ENCODE peak calls at places on chromosomes 5 and 9, in five cellular contexts. One of them, this sample, is unnamed.

GRCh38 chr5:73365301-73365853 is 83.2 kb downstream of the FOXD1 start:
- DNase-seq in HuH-7: no peak
- DNase-seq in D341Med: no peak
- DNase-seq in effector memory CD8-positive, alpha-beta T cell: no peak
- DNase-seq in stimulated activated CD4-positive, alpha-beta T cell treated with anti-CD3 and anti-CD28 coated beads, TNF-alpha, amount 100 ng/mL, for 4 hours: no peak
- DNase-seq in this sample: no peak

GRCh38 chr9:116285320-116285719 is 131.7 kb downstream of the PAPPA start:
- DNase-seq in HuH-7: peak; percentile 22
- DNase-seq in D341Med: no peak
- DNase-seq in effector memory CD8-positive, alpha-beta T cell: no peak
- DNase-seq in stimulated activated CD4-positive, alpha-beta T cell treated with anti-CD3 and anti-CD28 coated beads, TNF-alpha, amount 100 ng/mL, for 4 hours: no peak
- DNase-seq in this sample: no peak

GRCh38 chr5:96509313-96509712 is 76.3 kb upstream of the PCSK1 start:
- DNase-seq in HuH-7: no peak
- DNase-seq in D341Med: no peak
- DNase-seq in effector memory CD8-positive, alpha-beta T cell: no peak
- DNase-seq in stimulated activated CD4-positive, alpha-beta T cell treated with anti-CD3 and anti-CD28 coated beads, TNF-alpha, amount 100 ng/mL, for 4 hours: no peak
- DNase-seq in this sample: no peak

GRCh38 chr9:108001219-108001618 is 511.6 kb upstream of the KLF4 start:
- DNase-seq in HuH-7: no peak
- DNase-seq in D341Med: no peak
- DNase-seq in effector memory CD8-positive, alpha-beta T cell: no peak
- DNase-seq in stimulated activated CD4-positive, alpha-beta T cell treated with anti-CD3 and anti-CD28 coated beads, TNF-alpha, amount 100 ng/mL, for 4 hours: no peak
- DNase-seq in this sample: no peak

GRCh38 chr5:159987031-159987674 is 21.8 kb upstream of the TTC1 start:
- DNase-seq in HuH-7: peak; percentile 84
- DNase-seq in D341Med: peak; percentile 90
- DNase-seq in effector memory CD8-positive, alpha-beta T cell: peak; percentile 60
- DNase-seq in stimulated activated CD4-positive, alpha-beta T cell treated with anti-CD3 and anti-CD28 coated beads, TNF-alpha, amount 100 ng/mL, for 4 hours: peak; percentile 58
- DNase-seq in this sample: peak; percentile 87

GRCh38 chr9:19552282-19552681 is 143.5 kb downstream of the ACER2 start:
- DNase-seq in HuH-7: no peak
- DNase-seq in D341Med: peak; percentile 62
- DNase-seq in effector memory CD8-positive, alpha-beta T cell: no peak
- DNase-seq in stimulated activated CD4-positive, alpha-beta T cell treated with anti-CD3 and anti-CD28 coated beads, TNF-alpha, amount 100 ng/mL, for 4 hours: no peak
- DNase-seq in this sample: no peak

GRCh38 chr5:176532795-176533194 is 4.4 kb downstream of the RNF44 start:
- DNase-seq in HuH-7: no peak
- DNase-seq in D341Med: peak; percentile 18
- DNase-seq in effector memory CD8-positive, alpha-beta T cell: no peak
- DNase-seq in stimulated activated CD4-positive, alpha-beta T cell treated with anti-CD3 and anti-CD28 coated beads, TNF-alpha, amount 100 ng/mL, for 4 hours: no peak
- DNase-seq in this sample: no peak

GRCh38 chr9:95507456-95508241 is 9.1 kb downstream of the PTCH1 start:
- DNase-seq in HuH-7: no peak
- DNase-seq in D341Med: no peak
- DNase-seq in effector memory CD8-positive, alpha-beta T cell: peak; percentile 36
- DNase-seq in stimulated activated CD4-positive, alpha-beta T cell treated with anti-CD3 and anti-CD28 coated beads, TNF-alpha, amount 100 ng/mL, for 4 hours: no peak
- DNase-seq in this sample: peak; percentile 73

GRCh38 chr5:52964138-52964537 is 25.0 kb upstream of the ITGA2 start:
- DNase-seq in HuH-7: no peak
- DNase-seq in D341Med: no peak
- DNase-seq in effector memory CD8-positive, alpha-beta T cell: no peak
- DNase-seq in stimulated activated CD4-positive, alpha-beta T cell treated with anti-CD3 and anti-CD28 coated beads, TNF-alpha, amount 100 ng/mL, for 4 hours: no peak
- DNase-seq in this sample: no peak

GRCh38 chr9:133251773-133252172 is 23.2 kb downstream of the ABO start:
- DNase-seq in HuH-7: no peak
- DNase-seq in D341Med: no peak
- DNase-seq in effector memory CD8-positive, alpha-beta T cell: no peak
- DNase-seq in stimulated activated CD4-positive, alpha-beta T cell treated with anti-CD3 and anti-CD28 coated beads, TNF-alpha, amount 100 ng/mL, for 4 hours: no peak
- DNase-seq in this sample: no peak

GRCh38 chr9:88989961-88990570 is 1.2 kb upstream of the S1PR3 start:
- DNase-seq in HuH-7: no peak
- DNase-seq in D341Med: no peak
- DNase-seq in effector memory CD8-positive, alpha-beta T cell: no peak
- DNase-seq in stimulated activated CD4-positive, alpha-beta T cell treated with anti-CD3 and anti-CD28 coated beads, TNF-alpha, amount 100 ng/mL, for 4 hours: no peak
- DNase-seq in this sample: no peak

GRCh38 chr9:130304643-130305042 is 39.1 kb downstream of the HMCN2 start:
- DNase-seq in HuH-7: no peak
- DNase-seq in D341Med: no peak
- DNase-seq in effector memory CD8-positive, alpha-beta T cell: no peak
- DNase-seq in stimulated activated CD4-positive, alpha-beta T cell treated with anti-CD3 and anti-CD28 coated beads, TNF-alpha, amount 100 ng/mL, for 4 hours: no peak
- DNase-seq in this sample: no peak

GRCh38 chr5:176157656-176158055 is 80.6 kb upstream of the SIMC1 start:
- DNase-seq in HuH-7: no peak
- DNase-seq in D341Med: no peak
- DNase-seq in effector memory CD8-positive, alpha-beta T cell: no peak
- DNase-seq in stimulated activated CD4-positive, alpha-beta T cell treated with anti-CD3 and anti-CD28 coated beads, TNF-alpha, amount 100 ng/mL, for 4 hours: no peak
- DNase-seq in this sample: no peak

GRCh38 chr9:98994226-98995058 is 50.7 kb downstream of the COL15A1 start:
- DNase-seq in HuH-7: no peak
- DNase-seq in D341Med: no peak
- DNase-seq in effector memory CD8-positive, alpha-beta T cell: no peak
- DNase-seq in stimulated activated CD4-positive, alpha-beta T cell treated with anti-CD3 and anti-CD28 coated beads, TNF-alpha, amount 100 ng/mL, for 4 hours: no peak
- DNase-seq in this sample: no peak

GRCh38 chr5:83394190-83394589 is 77.4 kb upstream of the VCAN start:
- DNase-seq in HuH-7: no peak
- DNase-seq in D341Med: no peak
- DNase-seq in effector memory CD8-positive, alpha-beta T cell: no peak
- DNase-seq in stimulated activated CD4-positive, alpha-beta T cell treated with anti-CD3 and anti-CD28 coated beads, TNF-alpha, amount 100 ng/mL, for 4 hours: no peak
- DNase-seq in this sample: no peak

GRCh38 chr5:113232667-113233066 is 202.1 kb downstream of the TSSK1B start:
- DNase-seq in HuH-7: no peak
- DNase-seq in D341Med: no peak
- DNase-seq in effector memory CD8-positive, alpha-beta T cell: no peak
- DNase-seq in stimulated activated CD4-positive, alpha-beta T cell treated with anti-CD3 and anti-CD28 coated beads, TNF-alpha, amount 100 ng/mL, for 4 hours: no peak
- DNase-seq in this sample: no peak

GRCh38 chr5:180291234-180291940 is 496 bp downstream of the MAPK9 start:
- DNase-seq in HuH-7: peak; percentile 50
- DNase-seq in D341Med: no peak
- DNase-seq in effector memory CD8-positive, alpha-beta T cell: no peak
- DNase-seq in stimulated activated CD4-positive, alpha-beta T cell treated with anti-CD3 and anti-CD28 coated beads, TNF-alpha, amount 100 ng/mL, for 4 hours: peak; percentile 26
- DNase-seq in this sample: peak; percentile 46

GRCh38 chr5:76690704-76691469 is 25.0 kb upstream of the F2R start:
- DNase-seq in HuH-7: no peak
- DNase-seq in D341Med: no peak
- DNase-seq in effector memory CD8-positive, alpha-beta T cell: no peak
- DNase-seq in stimulated activated CD4-positive, alpha-beta T cell treated with anti-CD3 and anti-CD28 coated beads, TNF-alpha, amount 100 ng/mL, for 4 hours: no peak
- DNase-seq in this sample: no peak

GRCh38 chr9:98097836-98098235 is 21.2 kb downstream of the TRIM14 start:
- DNase-seq in HuH-7: no peak
- DNase-seq in D341Med: no peak
- DNase-seq in effector memory CD8-positive, alpha-beta T cell: no peak
- DNase-seq in stimulated activated CD4-positive, alpha-beta T cell treated with anti-CD3 and anti-CD28 coated beads, TNF-alpha, amount 100 ng/mL, for 4 hours: no peak
- DNase-seq in this sample: no peak

GRCh38 chr5:35016179-35017056 is 31.3 kb downstream of the AGXT2 start:
- DNase-seq in HuH-7: no peak
- DNase-seq in D341Med: no peak
- DNase-seq in effector memory CD8-positive, alpha-beta T cell: no peak
- DNase-seq in stimulated activated CD4-positive, alpha-beta T cell treated with anti-CD3 and anti-CD28 coated beads, TNF-alpha, amount 100 ng/mL, for 4 hours: no peak
- DNase-seq in this sample: no peak

GRCh38 chr9:93299418-93300174 is 115.7 kb downstream of the WNK2 start:
- DNase-seq in HuH-7: peak; percentile 7
- DNase-seq in D341Med: peak; percentile 17
- DNase-seq in effector memory CD8-positive, alpha-beta T cell: no peak
- DNase-seq in stimulated activated CD4-positive, alpha-beta T cell treated with anti-CD3 and anti-CD28 coated beads, TNF-alpha, amount 100 ng/mL, for 4 hours: no peak
- DNase-seq in this sample: no peak

GRCh38 chr5:61701877-61702602 is 370.0 kb downstream of the ZSWIM6 start:
- DNase-seq in HuH-7: no peak
- DNase-seq in D341Med: no peak
- DNase-seq in effector memory CD8-positive, alpha-beta T cell: no peak
- DNase-seq in stimulated activated CD4-positive, alpha-beta T cell treated with anti-CD3 and anti-CD28 coated beads, TNF-alpha, amount 100 ng/mL, for 4 hours: no peak
- DNase-seq in this sample: no peak

GRCh38 chr5:35879649-35880048 is 23.0 kb downstream of the IL7R start:
- DNase-seq in HuH-7: no peak
- DNase-seq in D341Med: no peak
- DNase-seq in effector memory CD8-positive, alpha-beta T cell: no peak
- DNase-seq in stimulated activated CD4-positive, alpha-beta T cell treated with anti-CD3 and anti-CD28 coated beads, TNF-alpha, amount 100 ng/mL, for 4 hours: no peak
- DNase-seq in this sample: no peak

GRCh38 chr9:99977042-99977792 is 70.8 kb downstream of the STX17 start:
- DNase-seq in HuH-7: no peak
- DNase-seq in D341Med: no peak
- DNase-seq in effector memory CD8-positive, alpha-beta T cell: no peak
- DNase-seq in stimulated activated CD4-positive, alpha-beta T cell treated with anti-CD3 and anti-CD28 coated beads, TNF-alpha, amount 100 ng/mL, for 4 hours: no peak
- DNase-seq in this sample: no peak

GRCh38 chr5:174411513-174411819 is 312.9 kb upstream of the MSX2 start:
- DNase-seq in HuH-7: no peak
- DNase-seq in D341Med: no peak
- DNase-seq in effector memory CD8-positive, alpha-beta T cell: no peak
- DNase-seq in stimulated activated CD4-positive, alpha-beta T cell treated with anti-CD3 and anti-CD28 coated beads, TNF-alpha, amount 100 ng/mL, for 4 hours: no peak
- DNase-seq in this sample: no peak

GRCh38 chr9:77953590-77953989 is 78.0 kb downstream of the GNAQ start:
- DNase-seq in HuH-7: no peak
- DNase-seq in D341Med: peak; percentile 44
- DNase-seq in effector memory CD8-positive, alpha-beta T cell: no peak
- DNase-seq in stimulated activated CD4-positive, alpha-beta T cell treated with anti-CD3 and anti-CD28 coated beads, TNF-alpha, amount 100 ng/mL, for 4 hours: no peak
- DNase-seq in this sample: no peak

GRCh38 chr5:37722236-37723146 is 117.3 kb downstream of the GDNF start:
- DNase-seq in HuH-7: no peak
- DNase-seq in D341Med: no peak
- DNase-seq in effector memory CD8-positive, alpha-beta T cell: no peak
- DNase-seq in stimulated activated CD4-positive, alpha-beta T cell treated with anti-CD3 and anti-CD28 coated beads, TNF-alpha, amount 100 ng/mL, for 4 hours: no peak
- DNase-seq in this sample: no peak

GRCh38 chr5:35246411-35246810 is 16.1 kb upstream of the PRLR start:
- DNase-seq in HuH-7: peak; percentile 59
- DNase-seq in D341Med: no peak
- DNase-seq in effector memory CD8-positive, alpha-beta T cell: no peak
- DNase-seq in stimulated activated CD4-positive, alpha-beta T cell treated with anti-CD3 and anti-CD28 coated beads, TNF-alpha, amount 100 ng/mL, for 4 hours: no peak
- DNase-seq in this sample: peak; percentile 60

GRCh38 chr9:76642701-76643209 is 121.5 kb upstream of the PCA3 start:
- DNase-seq in HuH-7: no peak
- DNase-seq in D341Med: no peak
- DNase-seq in effector memory CD8-positive, alpha-beta T cell: no peak
- DNase-seq in stimulated activated CD4-positive, alpha-beta T cell treated with anti-CD3 and anti-CD28 coated beads, TNF-alpha, amount 100 ng/mL, for 4 hours: no peak
- DNase-seq in this sample: no peak